ENCODE peak calls at places on chromosome 13, in eight cellular contexts. X, G, E, T, O, W, P and D are unnamed samples.

GRCh38 chr13:58991826-58992477 is 1171.8 kb downstream of the DIAPH3 start:
- DNase-seq in X (no peak), G (no peak), E (no peak), T (no peak), O (no peak), W (no peak), P (no peak), D (no peak)

GRCh38 chr13:35695411-35695810 is 218.9 kb upstream of the MAB21L1 start:
- DNase-seq in X (no peak), G (no peak), E (no peak), T (no peak), O (peak; percentile 23), W (no peak), P (no peak), D (no peak)

GRCh38 chr13:31227870-31228269 is 28.1 kb downstream of the B3GLCT start:
- DNase-seq in X (no peak), G (no peak), E (no peak), T (no peak), O (no peak), W (no peak), P (no peak), D (no peak)

GRCh38 chr13:45621950-45622349 is 6.4 kb upstream of the ERICH6B start:
- DNase-seq in X (no peak), G (no peak), E (no peak), T (no peak), O (no peak), W (no peak), P (no peak), D (no peak)

GRCh38 chr13:105196052-105196451 is 1339.4 kb downstream of the EFNB2 start:
- DNase-seq in X (no peak), G (no peak), E (peak; percentile 58), T (no peak), O (peak; percentile 39), W (no peak), P (no peak), D (no peak)

GRCh38 chr13:39665763-39666162 is 10.3 kb downstream of the COG6 start:
- DNase-seq in X (no peak), G (no peak), E (no peak), T (no peak), O (no peak), W (no peak), P (no peak), D (no peak)

GRCh38 chr13:57633950-57634828 is 2.6 kb downstream of the PCDH17 start:
- DNase-seq in X (no peak), G (no peak), E (no peak), T (no peak), O (no peak), W (peak; percentile 26), P (no peak), D (no peak)

GRCh38 chr13:82758056-82758455 is 1124.2 kb downstream of the SLITRK1 start:
- DNase-seq in X (no peak), G (no peak), E (peak; percentile 17), T (peak; percentile 7), O (no peak), W (no peak), P (no peak), D (no peak)

GRCh38 chr13:39538826-39539555 is 64.0 kb downstream of the LHFPL6 start:
- DNase-seq in X (no peak), G (no peak), E (peak; percentile 81), T (no peak), O (peak; percentile 74), W (no peak), P (no peak), D (no peak)

GRCh38 chr13:103525530-103525929 is 459.3 kb upstream of the SLC10A2 start:
- DNase-seq in X (no peak), G (no peak), E (no peak), T (no peak), O (no peak), W (no peak), P (no peak), D (no peak)

GRCh38 chr13:34044041-34044440 is 226.1 kb downstream of the RFC3 start:
- DNase-seq in X (no peak), G (no peak), E (no peak), T (no peak), O (no peak), W (no peak), P (no peak), D (no peak)

GRCh38 chr13:54975676-54976075 is 1947.1 kb downstream of the OLFM4 start:
- DNase-seq in X (no peak), G (no peak), E (no peak), T (no peak), O (no peak), W (no peak), P (no peak), D (no peak)

GRCh38 chr13:38348890-38349289 is 761 bp upstream of the UFM1 start:
- DNase-seq in X (no peak), G (no peak), E (peak; percentile 40), T (no peak), O (no peak), W (no peak), P (peak; percentile 4), D (no peak)

GRCh38 chr13:84570831-84571230 is 688.6 kb upstream of the SLITRK1 start:
- DNase-seq in X (no peak), G (no peak), E (peak; percentile 63), T (no peak), O (peak; percentile 4), W (no peak), P (no peak), D (no peak)

GRCh38 chr13:97321101-97321500 is 99.0 kb downstream of the MBNL2 start:
- DNase-seq in X (no peak), G (no peak), E (no peak), T (no peak), O (no peak), W (no peak), P (no peak), D (no peak)

GRCh38 chr13:101579291-101579802 is 126.9 kb downstream of the ITGBL1 start:
- DNase-seq in X (no peak), G (no peak), E (peak; percentile 60), T (no peak), O (peak; percentile 65), W (no peak), P (no peak), D (peak; percentile 43)

GRCh38 chr13:98839826-98840769 is 87.6 kb upstream of the SLC15A1 start:
- DNase-seq in X (peak; percentile 55), G (peak; percentile 60), E (peak; percentile 47), T (peak; percentile 35), O (peak; percentile 62), W (peak; percentile 71), P (peak; percentile 18), D (no peak)

GRCh38 chr13:85825454-85825853 is 26.2 kb upstream of the SLITRK6 start:
- DNase-seq in X (no peak), G (no peak), E (peak; percentile 6), T (no peak), O (no peak), W (no peak), P (no peak), D (no peak)

GRCh38 chr13:113187905-113188595 is 20.4 kb downstream of the PCID2 start:
- DNase-seq in X (no peak), G (no peak), E (peak; percentile 33), T (no peak), O (peak; percentile 68), W (no peak), P (no peak), D (no peak)

GRCh38 chr13:26695891-26696311 is 64.7 kb downstream of the GPR12 start:
- DNase-seq in X (no peak), G (no peak), E (no peak), T (no peak), O (no peak), W (no peak), P (no peak), D (no peak)

GRCh38 chr13:30382836-30383525 is 39.3 kb upstream of the UBE2L5 start:
- DNase-seq in X (peak; percentile 55), G (no peak), E (no peak), T (no peak), O (no peak), W (no peak), P (no peak), D (no peak)

GRCh38 chr13:26446751-26447150 is 110.7 kb upstream of the WASF3 start:
- DNase-seq in X (no peak), G (no peak), E (no peak), T (no peak), O (no peak), W (no peak), P (no peak), D (no peak)

GRCh38 chr13:45737571-45738002 is 35.5 kb downstream of the CBY2 start:
- DNase-seq in X (no peak), G (no peak), E (no peak), T (peak; percentile 16), O (no peak), W (no peak), P (no peak), D (no peak)

GRCh38 chr13:49540552-49540951 is 44.8 kb downstream of the PHF11 start:
- DNase-seq in X (peak; percentile 48), G (no peak), E (peak; percentile 62), T (no peak), O (peak; percentile 9), W (no peak), P (peak; percentile 20), D (no peak)

GRCh38 chr13:76972430-76972829 is 19.5 kb upstream of the CLN5 start:
- DNase-seq in X (no peak), G (no peak), E (no peak), T (no peak), O (no peak), W (no peak), P (no peak), D (no peak)

GRCh38 chr13:110575322-110576069 is 14.0 kb upstream of the RAB20 start:
- DNase-seq in X (no peak), G (peak; percentile 26), E (peak; percentile 48), T (no peak), O (peak; percentile 59), W (peak; percentile 41), P (peak; percentile 72), D (no peak)
- H3K4me3 ChIP-seq in X (no peak overlapping the region), G (no peak overlapping the region), E (no peak overlapping the region), T (no peak overlapping the region), O (no peak overlapping the region), W (no peak overlapping the region), P (peak overlapping the region; percentile 35), D (no peak overlapping the region)

DNA sequence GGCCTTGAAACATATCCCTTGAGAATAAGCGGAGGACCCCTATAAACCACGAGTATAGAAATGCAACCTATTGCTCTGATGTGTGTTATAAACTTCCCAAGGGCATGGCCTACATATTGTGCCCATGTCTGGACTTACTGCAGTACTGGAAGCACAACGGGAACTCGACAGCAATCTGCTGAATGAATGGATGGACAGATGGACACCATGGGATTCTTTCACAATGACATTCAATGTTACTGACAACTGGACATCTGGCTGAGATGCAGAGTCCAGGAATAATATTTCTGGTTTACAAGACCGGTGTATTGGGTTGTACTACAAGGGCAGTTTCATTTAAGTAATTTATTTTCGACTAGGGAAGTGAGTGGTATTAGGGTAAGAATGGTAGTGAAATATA is 123.7 kb downstream of the MIPEP start:
- DNase-seq in X (no peak), G (no peak), E (no peak), T (no peak), O (no peak), W (no peak), P (no peak), D (no peak)
- TF ChIP-seq CTCF in X (no peak), G (no peak), E (no peak), T (no peak), O (no peak), W (no peak), P (no peak), D (no peak)

GRCh38 chr13:99977334-99977911 is 4.2 kb upstream of the ZIC2 start:
- DNase-seq in X (no peak), G (no peak), E (no peak), T (no peak), O (no peak), W (no peak), P (no peak), D (no peak)
- H3K27me3 ChIP-seq in X (peaks cover 68% of the 10 kb centered on the region), G (peaks cover 100% of the 10 kb centered on the region), E (peaks cover 87% of the 10 kb centered on the region), T (no peaks in the 10 kb centered on the region), O (peaks cover 74% of the 10 kb centered on the region), W (peaks cover 66% of the 10 kb centered on the region), P (peaks cover 2% of the 10 kb centered on the region), D (peaks cover 70% of the 10 kb centered on the region)

GRCh38 chr13:51175001-51175400 is 47.2 kb upstream of the FAM124A start:
- DNase-seq in X (no peak), G (no peak), E (no peak), T (no peak), O (no peak), W (no peak), P (no peak), D (no peak)
- H3K4me3 ChIP-seq in X (no peak overlapping the region), G (no peak overlapping the region), E (no peak overlapping the region), T (no peak overlapping the region), O (no peak overlapping the region), W (no peak overlapping the region), P (no peak overlapping the region), D (no peak overlapping the region)